ENCODE peak calls at places on chromosomes 1 and 21, in eight cellular contexts. Q is T follicular helper cell; D is naive thymus-derived CD8-positive, alpha-beta T cell; Z is NCI-H2107; P is ELR; V is stimulated activated CD4-positive, alpha-beta T cell treated with anti-CD3 and anti-CD28 coated beads, Interleukin-4, amount 100 ng/mL, for 48 hours; Y is nephron progenitor cell; O is mammary epithelial cell. W is an unnamed sample.

GRCh38 chr1:156641761-156642264 is at the start of gene BCAN:
- DNase-seq in Q (no peak), D (no peak), Z (no peak), P (no peak), V (no peak), Y (peak; percentile 72), O (no peak), W (no peak)

GRCh38 chr1:66571789-66572188 is 37.8 kb downstream of the SGIP1 start:
- DNase-seq in Q (no peak), D (no peak), Z (no peak), P (peak; percentile 91), V (no peak), Y (no peak), O (peak; percentile 59), W (no peak)

GRCh38 chr1:214321686-214322453 is 40.9 kb downstream of the SMYD2 start:
- DNase-seq in Q (no peak), D (no peak), Z (no peak), P (no peak), V (no peak), Y (no peak), O (no peak), W (no peak)

GRCh38 chr1:48469616-48470500 is 2.1 kb downstream of the SPATA6 start:
- DNase-seq in Q (no peak), D (peak; percentile 1), Z (no peak), P (no peak), V (no peak), Y (no peak), O (peak; percentile 38), W (peak; percentile 58)

GRCh38 chr1:29924017-29924431 is 687.7 kb downstream of the PTPRU start:
- DNase-seq in Q (no peak), D (no peak), Z (no peak), P (no peak), V (no peak), Y (no peak), O (no peak), W (no peak)

GRCh38 chr1:22206551-22207125 is 63.7 kb upstream of the WNT4 start:
- DNase-seq in Q (no peak), D (no peak), Z (no peak), P (peak; percentile 17), V (no peak), Y (no peak), O (no peak), W (no peak)

GRCh38 chr1:205577874-205578658 is 53.7 kb downstream of the ELK4 start:
- DNase-seq in Q (no peak), D (no peak), Z (no peak), P (no peak), V (no peak), Y (no peak), O (no peak), W (no peak)

GRCh38 chr1:201622353-201622752 is 83.4 kb downstream of the NAV1 start:
- DNase-seq in Q (no peak), D (no peak), Z (no peak), P (no peak), V (no peak), Y (no peak), O (no peak), W (no peak)

GRCh38 chr1:27785763-27786162 is 12.7 kb downstream of the STX12 start:
- DNase-seq in Q (no peak), D (no peak), Z (no peak), P (peak; percentile 33), V (no peak), Y (no peak), O (peak; percentile 55), W (peak; percentile 46)

GRCh38 chr1:172969611-172970010 is 81.1 kb downstream of the TNFSF18 start:
- DNase-seq in Q (no peak), D (no peak), Z (no peak), P (peak; percentile 62), V (no peak), Y (no peak), O (peak; percentile 32), W (no peak)

GRCh38 chr1:26597629-26598039 is 68.1 kb downstream of the RPS6KA1 start:
- DNase-seq in Q (no peak), D (peak; percentile 55), Z (peak; percentile 28), P (peak; percentile 71), V (no peak), Y (no peak), O (peak; percentile 40), W (peak; percentile 77)

GRCh38 chr1:211099393-211099792 is 34.6 kb downstream of the KCNH1 start:
- DNase-seq in Q (no peak), D (no peak), Z (no peak), P (no peak), V (no peak), Y (no peak), O (no peak), W (no peak)

GRCh38 chr1:224867715-224868114 is 61.8 kb upstream of the DNAH14 start:
- DNase-seq in Q (no peak), D (no peak), Z (no peak), P (no peak), V (no peak), Y (no peak), O (peak; percentile 19), W (no peak)

GRCh38 chr1:62494137-62494536 is 57.3 kb downstream of the USP1 start:
- DNase-seq in Q (no peak), D (no peak), Z (no peak), P (no peak), V (no peak), Y (no peak), O (no peak), W (no peak)

GRCh38 chr1:156310962-156311361 is 11.9 kb upstream of the VHLL start:
- DNase-seq in Q (no peak), D (no peak), Z (no peak), P (peak; percentile 61), V (no peak), Y (no peak), O (no peak), W (no peak)

GRCh38 chr1:86018311-86018923 is 138.2 kb downstream of the COL24A1 start:
- DNase-seq in Q (no peak), D (peak; percentile 9), Z (no peak), P (peak; percentile 54), V (no peak), Y (peak; percentile 25), O (peak; percentile 20), W (peak; percentile 54)

GRCh38 chr1:64033667-64034215 is 169.7 kb upstream of the UBE2U start:
- DNase-seq in Q (no peak), D (no peak), Z (no peak), P (no peak), V (no peak), Y (no peak), O (no peak), W (no peak)

GRCh38 chr1:231776006-231776707 is 149.6 kb downstream of the DISC1 start:
- DNase-seq in Q (no peak), D (no peak), Z (no peak), P (peak; percentile 41), V (no peak), Y (no peak), O (no peak), W (no peak)

GRCh38 chr1:220189750-220190347 is 82.4 kb downstream of the RAB3GAP2 start:
- DNase-seq in Q (no peak), D (peak; percentile 16), Z (no peak), P (peak; percentile 66), V (no peak), Y (no peak), O (peak; percentile 4), W (peak; percentile 60)

GRCh38 chr21:29261555-29262540 is 36.9 kb upstream of the BACH1 start:
- DNase-seq in Q (no peak), D (no peak), Z (no peak), P (peak; percentile 75), V (no peak), Y (no peak), O (peak; percentile 91), W (no peak)